ENCODE peak calls at places on chromosomes 2 and 18, in seven cellular contexts. L, K, A, P, F, Q and O are unnamed samples.

GRCh38 chr18:76875390-76876330 is 53.3 kb downstream of the ZNF236 start:
- DNase-seq in L (peak), K (peak), A (peak), P (no peak), F (peak), Q (no peak), O (no peak)

GRCh38 chr2:44560961-44561360 is 199.2 kb downstream of the CAMKMT start:
- DNase-seq in L (no peak), K (no peak), A (no peak), P (no peak), F (no peak), Q (no peak), O (no peak)

GRCh38 chr2:27920148-27920885 is 29.8 kb downstream of the BABAM2 start:
- DNase-seq in L (no peak), K (no peak), A (no peak), P (no peak), F (peak), Q (no peak), O (no peak)

GRCh38 chr2:232809349-232810124 is 33.2 kb upstream of the KCNJ13 start:
- DNase-seq in L (no peak), K (no peak), A (no peak), P (no peak), F (no peak), Q (no peak), O (no peak)

GRCh38 chr2:170715062-170715931 is at the start of gene SP5:
- DNase-seq in L (peak), K (peak), A (peak), P (peak), F (peak), Q (no peak), O (peak)

GRCh38 chr2:120856421-120856862 is 120.8 kb downstream of the GLI2 start:
- DNase-seq in L (peak), K (peak), A (no peak), P (no peak), F (no peak), Q (no peak), O (no peak)

GRCh38 chr2:58870704-58871103 is 629.6 kb upstream of the FANCL start:
- DNase-seq in L (no peak), K (peak), A (peak), P (no peak), F (no peak), Q (no peak), O (no peak)

GRCh38 chr2:101272045-101272784 is 19.5 kb downstream of the CNOT11 start:
- DNase-seq in L (no peak), K (no peak), A (no peak), P (no peak), F (no peak), Q (peak), O (no peak)

GRCh38 chr2:26870585-26871095 is 22.7 kb downstream of the DPYSL5 start:
- DNase-seq in L (no peak), K (no peak), A (no peak), P (no peak), F (no peak), Q (no peak), O (no peak)

GRCh38 chr2:14401838-14402237 is 230.7 kb upstream of the LRATD1 start:
- DNase-seq in L (no peak), K (no peak), A (no peak), P (peak), F (no peak), Q (no peak), O (no peak)

GRCh38 chr18:77136871-77137665 is 4.5 kb upstream of the MBP start:
- DNase-seq in L (no peak), K (no peak), A (no peak), P (no peak), F (no peak), Q (no peak), O (no peak)

GRCh38 chr2:52518673-52519072 is 1248.9 kb upstream of the CHAC2 start:
- DNase-seq in L (no peak), K (no peak), A (no peak), P (no peak), F (no peak), Q (no peak), O (no peak)

GRCh38 chr2:188596054-188596453 is 304.4 kb downstream of the GULP1 start:
- DNase-seq in L (no peak), K (no peak), A (no peak), P (no peak), F (no peak), Q (no peak), O (no peak)

GRCh38 chr2:64989982-64990614 is 899 bp downstream of the SLC1A4 start:
- DNase-seq in L (no peak), K (peak), A (no peak), P (no peak), F (peak), Q (no peak), O (peak)

GRCh38 chr2:75241696-75242095 is 42.4 kb upstream of the TACR1 start:
- DNase-seq in L (no peak), K (no peak), A (peak), P (no peak), F (peak), Q (no peak), O (peak)

GRCh38 chr18:6031004-6031403 is 135.7 kb upstream of the TMEM200C start:
- DNase-seq in L (no peak), K (no peak), A (no peak), P (no peak), F (no peak), Q (no peak), O (no peak)

GRCh38 chr2:46632349-46632748 is 153.0 kb downstream of the TMEM247 start:
- DNase-seq in L (peak), K (peak), A (peak), P (no peak), F (peak), Q (no peak), O (no peak)

GRCh38 chr18:61949946-61950345 is 57.1 kb upstream of the RNF152 start:
- DNase-seq in L (no peak), K (no peak), A (no peak), P (no peak), F (no peak), Q (no peak), O (no peak)

GRCh38 chr2:113219889-113220641 is 46.3 kb downstream of the PSD4 start:
- DNase-seq in L (no peak), K (no peak), A (peak), P (no peak), F (peak), Q (no peak), O (peak)

GRCh38 chr2:64383016-64383588 is 70.9 kb upstream of the LGALSL start:
- DNase-seq in L (no peak), K (no peak), A (no peak), P (no peak), F (no peak), Q (no peak), O (no peak)

GRCh38 chr2:127599211-127599610 is 46.7 kb upstream of the GPR17 start:
- DNase-seq in L (no peak), K (no peak), A (no peak), P (no peak), F (no peak), Q (no peak), O (no peak)

GRCh38 chr2:122221665-122222064 is 466.2 kb downstream of the TSN start:
- DNase-seq in L (no peak), K (no peak), A (no peak), P (no peak), F (no peak), Q (no peak), O (no peak)

GRCh38 chr18:24600076-24600654 is 139.7 kb downstream of the HRH4 start:
- DNase-seq in L (peak), K (peak), A (peak), P (no peak), F (peak), Q (no peak), O (peak)
- TF ChIP-seq JUND in L (no peak), K (no peak), A (no peak), P (no peak), F (no peak), Q (no peak), O (no peak)

DNA sequence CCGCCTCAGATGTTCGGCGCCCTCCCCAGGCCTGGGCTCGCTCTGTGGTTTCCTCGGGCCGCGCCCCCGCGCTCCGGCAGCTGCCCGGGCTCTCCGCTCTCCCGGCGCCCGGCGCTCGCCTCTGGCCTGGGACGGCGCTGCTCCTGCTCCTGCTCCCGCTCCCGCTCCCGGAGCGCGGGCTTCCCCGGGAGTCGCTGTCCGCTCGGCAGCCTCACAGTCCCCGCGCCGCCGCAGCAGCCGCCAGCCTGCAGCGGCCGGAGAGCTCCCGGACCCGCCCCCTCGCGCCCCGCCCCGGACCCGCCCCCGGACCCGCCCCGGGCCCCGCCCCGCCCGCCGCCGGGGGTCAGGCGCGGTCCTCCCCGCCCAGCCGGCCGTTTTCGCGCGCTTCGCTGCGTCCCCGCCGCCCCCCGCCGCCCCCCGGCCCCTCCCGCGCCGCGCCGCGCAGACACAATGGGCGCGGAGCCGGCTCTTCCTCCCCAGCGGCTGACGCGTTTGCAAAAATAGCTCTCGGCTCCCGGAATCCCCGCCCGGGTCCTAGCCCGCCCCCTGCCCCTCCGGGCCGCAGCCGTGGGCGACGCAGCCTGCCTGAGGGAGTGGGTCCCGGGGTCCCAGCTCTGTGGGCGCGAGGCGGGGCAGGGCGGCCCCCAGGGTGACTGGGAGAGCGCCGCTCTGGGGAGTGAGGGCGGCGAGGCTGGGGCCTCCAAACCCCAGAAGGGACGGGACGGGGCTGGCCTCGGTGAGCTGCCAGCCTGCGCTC is at the start of gene ARL4C:
- DNase-seq in L (peak), K (peak), A (no peak), P (no peak), F (peak), Q (no peak), O (peak)
- TF ChIP-seq JUND in L (no peak), K (no peak), A (no peak), P (no peak), F (no peak), Q (no peak), O (no peak)

GRCh38 chr18:42801706-42802105 is 313.8 kb downstream of the RIT2 start:
- DNase-seq in L (no peak), K (no peak), A (no peak), P (no peak), F (no peak), Q (no peak), O (no peak)
- TF ChIP-seq JUND in L (no peak), K (no peak), A (no peak), P (no peak), F (no peak), Q (no peak), O (no peak)

GRCh38 chr2:239393941-239394340 is 6.9 kb downstream of the HDAC4 start:
- DNase-seq in L (no peak), K (no peak), A (no peak), P (no peak), F (no peak), Q (no peak), O (no peak)
- TF ChIP-seq JUND in L (no peak), K (no peak), A (no peak), P (no peak), F (no peak), Q (no peak), O (no peak)

GRCh38 chr2:86787701-86788100 is 3.0 kb downstream of the CD8A start:
- DNase-seq in L (peak), K (no peak), A (no peak), P (no peak), F (no peak), Q (no peak), O (no peak)

GRCh38 chr2:86790134-86790827 is 432 bp downstream of the CD8A start:
- DNase-seq in L (peak), K (no peak), A (no peak), P (no peak), F (no peak), Q (no peak), O (no peak)

GRCh38 chr2:86788172-86788571 is 2.5 kb downstream of the CD8A start:
- DNase-seq in L (no peak), K (no peak), A (no peak), P (no peak), F (no peak), Q (no peak), O (no peak)

GRCh38 chr2:86789687-86790133 is 1.0 kb downstream of the CD8A start:
- DNase-seq in L (peak), K (no peak), A (no peak), P (no peak), F (no peak), Q (no peak), O (no peak)

GRCh38 chr2:86788881-86789686 is 1.6 kb downstream of the CD8A start:
- DNase-seq in L (peak), K (no peak), A (no peak), P (no peak), F (no peak), Q (no peak), O (no peak)
- TF ChIP-seq JUND in L (no peak), K (no peak), A (no peak), P (no peak), F (no peak), Q (no peak), O (no peak)

DNA sequence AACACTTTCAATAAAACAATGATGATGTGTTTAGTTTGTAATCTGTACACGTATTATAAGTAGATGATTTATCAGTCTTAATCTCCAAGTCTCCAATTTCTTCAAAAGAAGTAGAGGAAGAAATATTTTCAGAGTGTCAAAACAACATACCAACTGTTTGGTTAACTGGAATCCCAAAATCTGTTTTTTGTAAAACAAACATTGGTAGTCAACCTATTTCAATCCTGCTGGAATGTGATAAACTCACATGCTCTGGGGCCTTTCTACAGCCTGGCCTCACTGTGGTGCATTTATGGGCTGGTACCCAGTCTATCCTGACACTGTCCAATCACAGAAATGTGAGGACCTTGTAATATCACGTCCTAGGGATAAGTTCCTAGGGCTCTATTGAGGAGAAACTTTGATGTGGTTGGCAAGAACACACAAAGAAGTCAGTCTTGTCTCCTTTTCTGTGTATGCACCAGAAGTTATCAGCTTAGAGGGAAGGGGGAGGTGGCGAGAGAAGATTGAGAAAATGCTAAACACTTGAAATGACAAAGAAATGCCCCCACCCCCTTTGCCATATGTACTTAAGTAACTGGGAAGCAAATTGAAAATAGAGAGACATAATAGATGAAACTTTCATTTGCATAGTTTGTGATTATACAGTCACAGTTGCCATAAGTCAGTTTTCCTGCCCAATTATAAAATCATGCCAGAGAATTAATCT is 47.1 kb downstream of the PRKRA start:
- DNase-seq in L (no peak), K (no peak), A (no peak), P (no peak), F (no peak), Q (peak), O (no peak)
- TF ChIP-seq JUND in L (no peak), K (no peak), A (no peak), P (no peak), F (no peak), Q (no peak), O (no peak)

DNA sequence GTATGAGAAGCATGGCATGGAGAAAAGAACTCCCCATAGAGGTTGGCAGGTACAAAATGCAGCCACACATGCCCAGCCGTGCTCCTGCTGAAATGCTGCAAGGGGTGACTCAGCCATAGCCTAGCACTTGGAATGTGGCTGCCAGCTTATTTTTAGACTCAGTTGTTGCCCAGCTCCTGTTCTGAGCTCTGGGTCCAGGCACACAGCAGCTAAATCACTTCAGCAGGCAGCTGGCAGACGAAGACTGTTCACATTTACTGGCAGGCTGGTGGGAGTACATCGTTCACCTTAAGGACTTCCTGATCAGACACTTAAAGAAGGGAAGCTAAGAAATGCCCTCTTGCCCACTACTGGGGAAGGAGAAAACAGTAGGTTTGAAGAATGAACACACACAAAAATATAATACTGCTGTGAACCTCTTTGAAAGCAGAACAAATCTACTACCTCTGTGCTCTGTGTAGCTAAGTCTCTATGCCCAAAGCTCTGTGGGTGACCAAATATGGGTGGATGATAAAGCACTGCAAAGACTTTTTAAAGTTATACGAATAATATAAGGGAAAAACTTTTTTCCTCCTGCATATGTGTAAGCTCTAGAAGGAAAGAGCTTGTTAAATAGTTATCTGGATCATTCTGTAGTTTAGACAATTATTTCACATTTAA is 146.1 kb downstream of the LNPK start:
- DNase-seq in L (no peak), K (no peak), A (peak), P (no peak), F (no peak), Q (no peak), O (no peak)
- TF ChIP-seq JUND in L (peak), K (no peak), A (peak), P (no peak), F (no peak), Q (no peak), O (no peak)

GRCh38 chr2:160835166-160835565 is 325.1 kb upstream of the TANK start:
- DNase-seq in L (no peak), K (no peak), A (no peak), P (no peak), F (no peak), Q (no peak), O (no peak)

GRCh38 chr2:160836755-160837154 is 323.5 kb upstream of the TANK start:
- DNase-seq in L (no peak), K (no peak), A (no peak), P (no peak), F (no peak), Q (no peak), O (no peak)

GRCh38 chr2:160838691-160839090 is 321.5 kb upstream of the TANK start:
- DNase-seq in L (no peak), K (no peak), A (no peak), P (no peak), F (no peak), Q (no peak), O (no peak)

GRCh38 chr2:160838100-160838499 is 322.1 kb upstream of the TANK start:
- DNase-seq in L (no peak), K (no peak), A (no peak), P (no peak), F (peak), Q (no peak), O (no peak)

DNA sequence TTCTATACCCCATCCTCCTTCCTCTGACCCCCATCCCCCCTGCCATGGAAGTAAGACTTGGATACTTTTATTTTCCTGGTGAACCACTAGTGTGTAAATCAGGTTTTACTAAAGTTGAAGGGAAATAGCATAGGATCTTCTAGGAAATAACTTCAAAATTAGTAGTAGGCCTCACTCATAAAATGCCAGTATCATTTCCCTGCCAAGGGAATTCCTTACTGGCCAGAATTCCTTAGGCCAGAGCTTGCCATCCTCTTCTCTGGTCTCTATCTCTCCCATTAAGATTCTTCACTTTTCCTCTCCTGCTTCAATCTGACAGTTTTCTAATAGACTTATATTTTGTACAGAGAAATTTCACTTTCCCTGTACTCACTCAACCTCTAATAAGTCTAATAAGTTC is 322.8 kb upstream of the TANK start:
- DNase-seq in L (no peak), K (no peak), A (no peak), P (no peak), F (no peak), Q (no peak), O (no peak)
- TF ChIP-seq JUND in L (no peak), K (no peak), A (no peak), P (no peak), F (no peak), Q (no peak), O (no peak)

GRCh38 chr18:58714259-58714658 is 43.0 kb downstream of the MALT1 start:
- DNase-seq in L (no peak), K (no peak), A (no peak), P (no peak), F (no peak), Q (no peak), O (no peak)
- TF ChIP-seq JUND in L (no peak), K (no peak), A (no peak), P (no peak), F (no peak), Q (no peak), O (no peak)

GRCh38 chr2:199662245-199662644 is 188.7 kb downstream of the FTCDNL1 start:
- DNase-seq in L (no peak), K (no peak), A (no peak), P (no peak), F (no peak), Q (no peak), O (no peak)

GRCh38 chr2:199659207-199659606 is 191.8 kb downstream of the FTCDNL1 start:
- DNase-seq in L (peak), K (peak), A (no peak), P (peak), F (no peak), Q (no peak), O (no peak)

GRCh38 chr2:199660167-199660566 is 190.8 kb downstream of the FTCDNL1 start:
- DNase-seq in L (no peak), K (no peak), A (no peak), P (no peak), F (no peak), Q (no peak), O (no peak)

GRCh38 chr2:199668648-199669047 is 182.3 kb downstream of the FTCDNL1 start:
- DNase-seq in L (no peak), K (no peak), A (no peak), P (no peak), F (no peak), Q (no peak), O (no peak)

GRCh38 chr2:199663157-199663556 is 187.8 kb downstream of the FTCDNL1 start:
- DNase-seq in L (no peak), K (no peak), A (no peak), P (no peak), F (no peak), Q (peak), O (no peak)
- TF ChIP-seq JUND in L (no peak), K (no peak), A (no peak), P (no peak), F (no peak), Q (no peak), O (no peak)